ENCODE peak calls at places on chromosomes 11 and 22, in five cellular contexts. P, T, E, B and Q are unnamed samples. For H3K27me3 and H3K4me1, the result is how much of the 10 kb centered on the place peaks cover.

GRCh38 chr22:31969789-31970489 is 25.6 kb downstream of the YWHAH start:
- DNase-seq in B (peak), E (peak), P (peak), T (peak), Q (peak)

GRCh38 chr11:62546244-62546936 is at the start of gene AHNAK:
- DNase-seq in B (peak), T (peak), E (peak), P (peak), Q (peak)

GRCh38 chr11:133041165-133041564 is 491.1 kb downstream of the OPCML start:
- DNase-seq in E (no peak), P (no peak), T (no peak), B (no peak), Q (no peak)

GRCh38 chr11:102172127-102172848 is 62.0 kb downstream of the YAP1 start:
- DNase-seq in B (no peak), E (no peak), T (peak), P (peak), Q (no peak)

GRCh38 chr11:133990501-133990900 is 33.7 kb upstream of the IGSF9B start:
- DNase-seq in T (no peak), B (no peak), P (no peak), E (no peak), Q (no peak)

GRCh38 chr11:77140231-77140959 is 12.3 kb downstream of the MYO7A start:
- DNase-seq in P (peak), E (peak), B (no peak), T (peak), Q (no peak)

GRCh38 chr11:88515002-88515401 is 177.5 kb upstream of the CTSC start:
- DNase-seq in B (no peak), T (no peak), P (no peak), E (no peak), Q (no peak)

GRCh38 chr11:63892233-63892632 is 24.7 kb downstream of the RCOR2 start:
- DNase-seq in P (peak), B (no peak), E (no peak), T (no peak), Q (no peak)

GRCh38 chr11:33874910-33875490 is 16.9 kb downstream of the LMO2 start:
- DNase-seq in B (no peak), T (no peak), E (no peak), P (no peak), Q (no peak)
- H3K27me3 ChIP-seq in B (under half), T (under half), E (under half), P (half or more), Q (under half)

GRCh38 chr11:122804161-122804560 is 34.1 kb upstream of the CRTAM start:
- DNase-seq in B (no peak), E (no peak), P (no peak), T (no peak), Q (no peak)

GRCh38 chr11:122803716-122804115 is 34.6 kb upstream of the CRTAM start:
- DNase-seq in P (no peak), B (no peak), E (no peak), T (no peak), Q (no peak)

GRCh38 chr11:122803306-122803705 is 35.0 kb upstream of the CRTAM start:
- DNase-seq in E (no peak), B (no peak), T (no peak), P (peak), Q (no peak)

GRCh38 chr11:122802876-122803275 is 35.4 kb upstream of the CRTAM start:
- DNase-seq in T (no peak), P (no peak), B (no peak), E (no peak), Q (no peak)

DNA sequence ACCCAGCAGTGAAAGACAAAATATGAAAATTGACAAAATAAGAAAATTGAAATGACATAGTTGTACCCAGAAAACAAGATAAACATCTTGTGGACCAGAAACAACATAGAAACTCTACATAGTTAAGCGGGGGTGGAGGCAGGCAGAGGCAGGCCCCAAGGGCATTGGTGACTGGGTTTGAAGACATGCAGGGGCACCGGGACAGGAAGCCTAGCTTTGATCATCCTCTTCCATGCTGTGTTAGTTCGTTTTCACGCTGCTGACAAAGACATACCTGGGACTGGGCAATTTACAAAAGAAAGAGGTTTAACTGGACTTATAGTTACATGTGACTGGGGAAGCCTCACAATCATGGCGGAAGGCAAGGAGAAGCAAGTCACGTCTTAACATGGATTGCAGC is 33.5 kb upstream of the CRTAM start:
- DNase-seq in P (no peak), E (no peak), B (no peak), T (no peak), Q (no peak)
- TF ChIP-seq POLR2A in P (no peak), E (no peak), B (no peak), T (no peak), Q (no peak)

GRCh38 chr22:34587357-34588356 is 478.3 kb upstream of the ISX start:
- DNase-seq in B (no peak), T (no peak), E (no peak), P (no peak), Q (no peak)
- H3K4me1 ChIP-seq in B (under half), T (under half), E (under half), P (under half), Q (under half)

DNA sequence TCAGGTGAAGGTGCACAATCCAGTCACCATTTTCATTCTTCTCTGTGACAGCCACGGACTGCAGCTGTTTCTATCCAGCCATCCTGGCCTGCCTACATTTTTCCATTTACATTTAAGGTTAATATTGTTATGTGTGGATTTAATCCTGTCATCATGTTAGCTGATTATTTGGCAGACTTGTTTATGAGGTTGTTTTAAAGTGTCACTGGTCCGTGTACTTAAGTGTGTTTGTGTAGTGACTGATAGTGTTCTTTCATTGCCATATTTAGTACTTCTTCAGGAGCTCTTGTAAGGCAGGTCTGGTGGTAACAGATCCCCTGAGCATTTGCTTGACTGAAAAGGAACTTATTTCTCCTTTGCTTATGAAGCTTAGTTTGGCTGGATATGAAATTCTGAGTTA is 364.2 kb downstream of the JRKL start:
- DNase-seq in B (no peak), E (no peak), T (no peak), P (no peak), Q (no peak)
- H3K27me3 ChIP-seq in B (under half), E (under half), T (under half), P (under half), Q (under half)

DNA sequence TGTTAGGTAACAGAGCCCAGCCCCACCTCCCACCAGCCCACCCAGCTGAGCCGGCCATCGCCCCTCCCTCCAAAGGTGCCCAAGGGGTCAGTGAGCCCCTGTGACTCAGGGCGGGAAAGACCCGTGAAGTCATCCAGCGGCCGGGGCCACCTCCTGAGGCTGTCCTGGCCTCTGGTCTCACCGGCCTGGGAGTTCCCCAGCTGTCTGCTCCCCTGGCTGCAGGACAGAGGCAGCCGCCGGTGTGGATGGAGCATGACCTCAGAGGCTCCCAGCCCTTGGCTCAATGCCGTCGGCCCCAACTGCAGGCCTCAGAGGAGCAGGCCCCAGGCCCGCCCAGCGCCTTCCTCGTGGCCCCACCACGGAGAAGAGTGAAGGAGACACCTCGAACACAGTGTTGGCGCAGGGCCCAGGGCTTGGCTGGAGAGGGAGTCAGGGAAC is 28.7 kb downstream of the RPL3 start:
- DNase-seq in T (peak), B (peak), E (peak), P (peak), Q (no peak)
- TF ChIP-seq POLR2A in T (no peak), B (no peak), E (no peak), P (no peak), Q (no peak)

DNA sequence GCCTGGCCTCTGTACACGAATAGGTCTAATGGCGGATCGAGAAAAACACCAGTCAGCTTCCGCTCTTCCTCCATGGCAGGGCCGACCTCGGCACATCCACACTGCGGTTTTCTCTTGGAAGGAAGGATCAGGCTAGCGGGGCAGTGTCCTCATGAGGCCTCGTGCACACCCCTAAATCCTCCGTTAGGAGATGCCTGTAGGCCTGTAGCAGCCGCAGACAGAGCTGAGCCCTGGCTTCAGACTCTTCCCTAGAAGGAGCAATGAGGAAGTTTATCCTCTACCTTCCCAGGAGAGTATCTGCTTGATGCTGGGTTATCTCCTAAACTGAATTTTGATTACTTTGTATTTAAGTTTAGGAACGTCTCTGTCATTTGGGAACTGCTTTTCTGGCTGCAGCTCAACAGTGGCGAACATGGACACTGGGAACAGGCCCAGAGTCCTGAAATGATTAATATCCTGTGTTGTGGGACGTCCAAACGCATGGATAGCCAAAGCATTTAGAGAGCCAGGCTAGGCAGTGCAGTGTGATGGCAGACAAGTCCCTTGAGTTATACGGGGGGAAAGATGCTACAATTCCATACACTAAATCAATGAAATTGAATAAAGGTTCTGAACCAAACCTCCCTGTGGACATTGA is 16.5 kb upstream of the BMAL1 start:
- DNase-seq in E (peak), B (no peak), T (peak), P (peak), Q (no peak)
- H3K4me1 ChIP-seq in E (under half), B (under half), T (under half), P (under half), Q (under half)

GRCh38 chr22:45881524-45881875 is 95.5 kb downstream of the WNT7B start:
- DNase-seq in T (no peak), P (no peak), B (no peak), E (no peak), Q (no peak)

GRCh38 chr22:45878901-45879551 is 97.9 kb downstream of the WNT7B start:
- DNase-seq in P (no peak), T (peak), B (no peak), E (no peak), Q (no peak)

GRCh38 chr22:45880091-45880651 is 96.8 kb downstream of the WNT7B start:
- DNase-seq in P (no peak), E (no peak), B (no peak), T (no peak), Q (no peak)

GRCh38 chr22:45879552-45879949 is 97.4 kb downstream of the WNT7B start:
- DNase-seq in T (no peak), E (no peak), B (no peak), P (no peak), Q (no peak)

GRCh38 chr22:45880732-45881523 is 96.0 kb downstream of the WNT7B start:
- DNase-seq in E (no peak), P (no peak), T (no peak), B (no peak), Q (no peak)
- H3K27me3 ChIP-seq in E (under half), P (half or more), T (under half), B (under half), Q (under half)

DNA sequence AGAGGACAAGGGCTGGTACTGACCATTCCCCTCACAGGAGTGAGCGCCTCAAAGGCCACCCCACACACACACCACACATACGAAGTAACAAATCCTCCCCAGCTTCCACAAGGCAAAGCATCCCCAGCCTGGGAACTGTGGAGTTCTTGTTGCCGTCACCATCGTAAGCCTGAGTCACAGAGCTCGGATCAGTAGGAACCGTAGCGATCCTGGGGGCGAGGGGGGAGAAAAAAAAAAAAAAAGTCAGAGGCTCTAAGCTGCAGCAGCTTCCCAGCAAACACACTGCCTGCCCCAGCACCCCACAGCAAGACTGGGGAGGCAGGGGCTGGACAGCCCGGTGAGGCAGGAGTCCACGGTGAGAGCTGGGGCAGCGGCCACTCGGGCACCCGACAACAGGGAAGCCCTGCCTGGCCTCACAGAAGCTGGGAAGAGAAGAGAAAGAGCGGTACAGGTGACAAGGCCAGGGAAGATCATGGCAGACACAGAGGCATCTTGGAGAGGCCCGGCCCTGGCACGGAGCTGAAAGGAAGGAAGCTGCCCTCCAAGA is 11.3 kb downstream of the ARFGAP2 start:
- DNase-seq in B (no peak), P (no peak), T (no peak), E (no peak), Q (no peak)
- TF ChIP-seq POLR2A in B (no peak), P (no peak), T (no peak), E (no peak), Q (no peak)

GRCh38 chr11:45158891-45159605 is 12.6 kb downstream of the PRDM11 start:
- DNase-seq in P (no peak), B (no peak), T (no peak), E (no peak), Q (no peak)

GRCh38 chr11:45162064-45162375 is 15.6 kb downstream of the PRDM11 start:
- DNase-seq in E (no peak), T (no peak), P (no peak), B (no peak), Q (no peak)

GRCh38 chr11:45159781-45160365 is 13.4 kb downstream of the PRDM11 start:
- DNase-seq in P (no peak), B (no peak), E (no peak), T (no peak), Q (no peak)

GRCh38 chr11:45162916-45163879 is 16.8 kb downstream of the PRDM11 start:
- DNase-seq in P (no peak), T (no peak), E (peak), B (no peak), Q (no peak)

DNA sequence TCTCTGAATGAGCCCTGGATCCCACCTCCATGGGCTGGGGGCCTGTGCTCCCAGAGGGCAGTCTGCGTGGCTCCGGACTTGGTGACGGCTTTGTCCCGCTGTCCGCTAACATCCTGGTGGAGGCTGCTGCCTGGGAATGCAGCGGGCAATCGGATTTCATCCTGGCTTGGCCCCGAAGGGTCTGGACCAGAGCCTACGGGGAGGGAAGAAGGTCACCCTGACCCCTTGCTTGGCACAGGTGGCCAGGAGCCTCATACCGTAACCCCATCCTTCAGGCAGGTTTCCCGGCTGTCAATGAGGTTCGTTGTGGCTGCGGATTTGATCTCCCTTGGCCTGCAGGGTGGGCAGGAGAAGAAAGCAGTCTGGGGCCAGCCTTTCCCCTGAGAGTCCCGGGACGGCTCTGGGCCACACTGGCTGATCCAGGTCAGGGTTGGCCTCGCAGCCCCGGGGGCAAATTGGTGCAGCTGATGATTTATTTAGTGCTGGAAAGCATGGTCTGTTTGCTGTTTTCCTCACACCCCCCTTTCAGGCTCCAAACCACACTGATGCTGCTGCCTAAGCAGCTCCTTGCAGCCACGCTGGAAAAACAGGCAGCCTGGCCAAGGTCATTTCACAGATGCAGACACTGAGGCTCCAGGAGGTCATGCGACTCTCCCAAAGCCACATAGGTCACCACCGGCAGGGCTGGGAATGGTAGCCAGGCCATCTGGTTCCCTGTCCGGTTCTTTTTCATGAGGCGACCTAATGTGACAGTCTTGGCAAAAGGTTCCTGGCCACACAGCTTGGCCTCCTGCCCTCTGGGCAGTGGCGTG is 15.0 kb downstream of the PRDM11 start:
- DNase-seq in P (no peak), E (no peak), B (peak), T (peak), Q (no peak)
- H3K4me1 ChIP-seq in P (under half), E (under half), B (half or more), T (under half), Q (under half)